ENCODE peak calls at places on chromosomes 16 and 17, in ten cellular contexts. Y, M, B, X, P, O, S, K, I and N are unnamed samples.

GRCh38 chr16:2388875-2389433 is 40.3 kb upstream of the CCNF start:
- DNase-seq in X (no peak), O (peak; percentile 76), B (peak; percentile 84), K (no peak), S (no peak), M (no peak), I (no peak), P (no peak), Y (no peak), N (no peak)

GRCh38 chr16:85659336-85659735 is 29.4 kb downstream of the GINS2 start:
- DNase-seq in X (no peak), P (no peak), M (no peak), K (no peak), O (no peak), Y (no peak), S (peak; percentile 35), B (no peak), I (no peak), N (peak; percentile 23)

GRCh38 chr16:52912565-52913173 is 140.0 kb downstream of the CHD9NB start:
- DNase-seq in I (no peak), P (peak; percentile 63), K (peak; percentile 79), M (peak; percentile 33), B (peak; percentile 66), Y (peak; percentile 66), S (peak; percentile 51), X (peak; percentile 86), O (peak; percentile 43), N (peak; percentile 71)

GRCh38 chr16:49587511-49587910 is 213.9 kb downstream of the C16orf78 start:
- DNase-seq in M (no peak), O (no peak), P (no peak), B (no peak), K (no peak), I (no peak), X (no peak), Y (no peak), S (no peak), N (no peak)

GRCh38 chr16:73113326-73113720 is 65.4 kb upstream of the ZFHX3 start:
- DNase-seq in Y (no peak), K (no peak), X (no peak), M (no peak), B (no peak), O (peak; percentile 82), S (no peak), I (no peak), P (no peak), N (no peak)

GRCh38 chr16:89695875-89696597 is 5.5 kb downstream of the SPATA2L start:
- DNase-seq in X (peak; percentile 46), O (no peak), Y (no peak), M (no peak), K (peak; percentile 10), P (no peak), B (no peak), I (no peak), S (peak; percentile 50), N (no peak)

GRCh38 chr16:86398622-86399021 is 111.7 kb upstream of the FOXF1 start:
- DNase-seq in K (no peak), P (no peak), M (no peak), O (no peak), S (no peak), X (no peak), B (no peak), Y (no peak), I (no peak), N (no peak)

GRCh38 chr16:29674188-29674587 is 4.8 kb upstream of the QPRT start:
- DNase-seq in X (peak; percentile 64), Y (peak; percentile 39), M (peak; percentile 38), O (no peak), P (no peak), B (no peak), K (no peak), S (peak; percentile 71), I (no peak), N (peak; percentile 75)

GRCh38 chr16:24499193-24499814 is 40.1 kb upstream of the RBBP6 start:
- DNase-seq in Y (no peak), M (no peak), I (no peak), X (no peak), P (no peak), K (peak; percentile 47), O (peak; percentile 39), S (no peak), B (peak; percentile 56), N (no peak)

GRCh38 chr17:6476061-6476833 is 32.0 kb downstream of the PIMREG start:
- DNase-seq in B (no peak), Y (no peak), M (no peak), K (no peak), X (no peak), O (no peak), S (no peak), I (no peak), P (no peak), N (no peak)

GRCh38 chr16:15825750-15826305 is 31.0 kb downstream of the MYH11 start:
- DNase-seq in X (no peak), P (no peak), O (no peak), B (no peak), S (no peak), M (no peak), Y (no peak), I (no peak), K (no peak), N (no peak)

DNA sequence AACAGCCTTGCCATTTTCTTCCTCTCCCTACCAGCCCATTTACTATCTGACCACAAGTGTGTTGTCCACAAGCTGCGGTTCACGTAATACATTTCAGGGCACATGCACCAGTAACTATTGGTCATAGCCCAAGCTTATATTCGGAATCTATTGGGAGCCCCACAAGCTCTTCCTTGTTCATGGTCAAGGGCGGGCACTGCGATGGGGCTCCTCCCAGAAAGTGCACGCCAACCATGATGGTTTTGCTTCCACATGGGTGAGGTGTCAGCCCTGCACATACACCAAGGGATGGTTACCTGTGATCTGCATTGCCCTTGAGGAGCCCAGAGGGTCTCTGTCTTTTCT is 12.1 kb downstream of the THRA start:
- DNase-seq in B (no peak), X (no peak), I (no peak), Y (no peak), K (no peak), S (no peak), P (no peak), O (no peak), M (no peak), N (no peak)
- H3K4me1 ChIP-seq in B (peaks cover 14% of the 10 kb centered on the region), X (peaks cover 31% of the 10 kb centered on the region), I (peaks cover 37% of the 10 kb centered on the region), Y (peaks cover 73% of the 10 kb centered on the region), K (peaks cover 61% of the 10 kb centered on the region), S (peaks cover 73% of the 10 kb centered on the region), P (peaks cover 46% of the 10 kb centered on the region), O (peaks cover 36% of the 10 kb centered on the region), M (peaks cover 72% of the 10 kb centered on the region), N (peaks cover 56% of the 10 kb centered on the region)

GRCh38 chr17:82106697-82107305 is 8.8 kb upstream of the FASN start:
- DNase-seq in O (no peak), P (no peak), B (no peak), X (no peak), S (peak; percentile 82), K (no peak), M (no peak), I (no peak), Y (no peak), N (peak; percentile 79)
- H3K9me3 ChIP-seq in O (no peaks in the 10 kb centered on the region), P (no peaks in the 10 kb centered on the region), B (no peaks in the 10 kb centered on the region), X (no peaks in the 10 kb centered on the region), S (no peaks in the 10 kb centered on the region), K (no peaks in the 10 kb centered on the region), M (no peaks in the 10 kb centered on the region), I (no peaks in the 10 kb centered on the region), Y (no peaks in the 10 kb centered on the region), N (no peaks in the 10 kb centered on the region)

GRCh38 chr17:1643999-1644492 is 1.5 kb downstream of the SCARF1 start:
- DNase-seq in X (no peak), S (no peak), B (no peak), O (no peak), K (no peak), P (peak; percentile 72), I (no peak), Y (no peak), M (no peak), N (no peak)

GRCh38 chr17:1644493-1645206 is 882 bp downstream of the SCARF1 start:
- DNase-seq in P (no peak), O (peak; percentile 82), X (peak; percentile 68), K (no peak), Y (no peak), I (no peak), M (no peak), B (peak; percentile 55), S (no peak), N (peak; percentile 68)

GRCh38 chr17:1645207-1646171 is at the start of gene SCARF1:
- DNase-seq in I (no peak), X (no peak), B (no peak), Y (peak; percentile 31), O (no peak), P (no peak), S (peak; percentile 78), M (peak; percentile 76), K (no peak), N (peak; percentile 78)

GRCh38 chr17:1647802-1648581 is 1.7 kb downstream of the RILP start:
- DNase-seq in I (peak; percentile 14), P (peak; percentile 75), X (no peak), K (no peak), Y (peak; percentile 36), S (peak; percentile 59), M (peak; percentile 63), O (no peak), B (peak; percentile 37), N (peak; percentile 65)

DNA sequence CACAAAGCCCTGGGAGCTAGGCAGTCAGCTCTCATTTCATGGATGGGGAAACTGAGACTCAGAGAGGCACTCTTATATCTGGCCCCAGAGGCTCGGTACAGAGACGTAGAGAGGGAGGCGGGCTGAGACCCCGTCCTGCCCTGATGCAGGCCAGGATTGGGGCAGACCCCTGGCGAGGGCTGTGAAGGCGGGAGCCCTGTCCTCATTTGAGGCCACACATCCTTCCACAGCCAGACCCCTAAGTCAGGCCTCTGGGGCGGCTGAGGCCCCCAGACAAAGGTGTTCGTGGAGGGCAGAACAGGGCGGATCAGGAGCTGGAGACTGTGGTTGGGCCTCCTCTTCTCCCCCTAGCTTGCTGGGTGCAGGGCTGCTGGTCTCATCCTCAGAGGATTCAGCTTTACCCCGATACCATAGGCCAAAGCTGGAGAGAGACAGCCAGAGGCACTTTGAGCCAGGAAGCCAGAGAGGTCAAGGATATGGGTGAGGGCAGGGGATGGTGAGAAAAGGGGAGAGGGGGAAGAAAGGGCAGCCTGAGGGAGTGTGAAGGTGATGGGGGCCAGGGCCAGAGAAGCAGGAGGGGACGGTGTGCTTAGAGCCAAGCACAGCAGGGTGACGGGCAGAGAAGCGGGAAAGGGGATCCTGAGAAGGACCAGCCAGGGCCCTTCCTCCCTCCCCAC is 805 bp upstream of the SCARF1 start:
- DNase-seq in S (no peak), M (no peak), B (no peak), I (no peak), P (no peak), Y (no peak), O (no peak), X (no peak), K (no peak), N (peak; percentile 45)
- H3K4me1 ChIP-seq in S (peaks cover 29% of the 10 kb centered on the region), M (peaks cover 52% of the 10 kb centered on the region), B (peaks cover 24% of the 10 kb centered on the region), I (peaks cover 35% of the 10 kb centered on the region), P (peaks cover 22% of the 10 kb centered on the region), Y (peaks cover 32% of the 10 kb centered on the region), O (peaks cover 50% of the 10 kb centered on the region), X (peaks cover 8% of the 10 kb centered on the region), K (peaks cover 30% of the 10 kb centered on the region), N (peaks cover 5% of the 10 kb centered on the region)

DNA sequence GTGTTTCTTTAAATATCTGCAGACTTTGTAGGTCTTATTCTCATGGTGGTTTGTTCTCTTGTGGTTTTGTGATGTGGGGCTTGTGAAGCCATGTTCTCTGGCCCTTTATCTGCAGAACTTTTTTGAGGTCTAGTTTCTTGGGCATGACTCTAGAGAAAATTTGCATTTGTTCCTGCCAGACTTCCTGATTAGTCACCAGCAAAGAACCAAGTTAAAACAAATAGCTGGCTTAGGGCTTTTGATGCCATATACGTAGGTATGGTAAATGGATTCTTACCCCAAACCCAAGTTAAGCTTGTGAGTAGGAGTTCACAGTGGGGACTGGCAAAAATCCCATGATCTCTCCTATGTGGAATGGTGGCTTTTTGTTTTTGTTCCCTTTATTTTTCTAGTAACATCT is 68.7 kb upstream of the IRX3 start:
- DNase-seq in S (no peak), K (no peak), X (no peak), P (no peak), I (no peak), B (no peak), Y (no peak), M (no peak), O (peak; percentile 60), N (no peak)
- H3K9me3 ChIP-seq in S (peaks cover 15% of the 10 kb centered on the region), K (no peaks in the 10 kb centered on the region), X (no peaks in the 10 kb centered on the region), P (peaks cover 6% of the 10 kb centered on the region), I (no peaks in the 10 kb centered on the region), B (no peaks in the 10 kb centered on the region), Y (peaks cover 34% of the 10 kb centered on the region), M (peaks cover 20% of the 10 kb centered on the region), O (no peaks in the 10 kb centered on the region), N (no peaks in the 10 kb centered on the region)